ENCODE peak calls at places on chromosomes 6 and 20, in seven cellular contexts. N, K, Y, E, G, Q and Z are unnamed samples.

GRCh38 chr20:43681991-43682410 is 15.1 kb downstream of the MYBL2 start:
- DNase-seq in K (peak), Q (no peak), G (peak), E (no peak), N (no peak), Y (peak), Z (no peak)

GRCh38 chr6:53048431-53049195 is 16.6 kb upstream of the FBXO9 start:
- DNase-seq in Y (no peak), N (peak), G (peak), K (no peak), Q (no peak), E (peak), Z (no peak)

GRCh38 chr20:31972481-31973386 is 4.8 kb downstream of the XKR7 start:
- DNase-seq in G (no peak), K (no peak), N (peak), Q (no peak), E (no peak), Y (no peak), Z (peak)

GRCh38 chr6:119071576-119071975 is 6.9 kb downstream of the FAM184A start:
- DNase-seq in N (no peak), G (no peak), K (no peak), E (no peak), Y (no peak), Q (no peak), Z (no peak)

GRCh38 chr6:11288065-11288464 is 55.6 kb upstream of the NEDD9 start:
- DNase-seq in N (no peak), E (no peak), K (no peak), Q (no peak), G (no peak), Y (no peak), Z (no peak)

GRCh38 chr6:145372671-145373123 is 362.6 kb downstream of the EPM2A start:
- DNase-seq in N (peak), K (no peak), Q (no peak), G (peak), E (no peak), Y (no peak), Z (no peak)

GRCh38 chr6:7341271-7341670 is 28.3 kb upstream of the SSR1 start:
- DNase-seq in E (no peak), G (no peak), Y (no peak), N (no peak), K (no peak), Q (no peak), Z (no peak)

GRCh38 chr6:84618836-84619235 is 145.6 kb downstream of the TBX18 start:
- DNase-seq in Q (no peak), G (no peak), E (peak), K (peak), Y (no peak), N (peak), Z (no peak)

GRCh38 chr20:32509639-32510066 is 75.5 kb downstream of the NOL4L start:
- DNase-seq in G (peak), E (no peak), Y (no peak), N (peak), K (peak), Q (peak), Z (no peak)

GRCh38 chr6:100479180-100480035 is 14.7 kb upstream of the SIM1 start:
- DNase-seq in N (peak), Q (no peak), Y (no peak), K (peak), G (no peak), E (no peak), Z (peak)

GRCh38 chr6:108432792-108433191 is 127.9 kb upstream of the FOXO3 start:
- DNase-seq in N (no peak), Y (no peak), G (no peak), Q (no peak), K (no peak), E (no peak), Z (no peak)

GRCh38 chr6:155117266-155117665 is 122.2 kb downstream of the TIAM2 start:
- DNase-seq in Q (no peak), K (no peak), Y (no peak), N (peak), G (no peak), E (peak), Z (peak)

GRCh38 chr6:67666177-67666964 is 968.7 kb upstream of the ADGRB3 start:
- DNase-seq in E (no peak), N (no peak), Q (no peak), Y (no peak), K (no peak), G (no peak), Z (no peak)

GRCh38 chr20:64247312-64247627 is 8.3 kb upstream of the PCMTD2 start:
- DNase-seq in Q (no peak), Y (no peak), K (peak), E (no peak), G (no peak), N (no peak), Z (no peak)

GRCh38 chr6:21772467-21772866 is 178.9 kb downstream of the SOX4 start:
- DNase-seq in G (no peak), E (no peak), Q (no peak), Y (no peak), K (no peak), N (no peak), Z (no peak)

GRCh38 chr6:142048593-142048980 is 84.1 kb upstream of the GJE1 start:
- DNase-seq in N (no peak), E (no peak), Y (no peak), Q (no peak), K (no peak), G (no peak), Z (no peak)

GRCh38 chr20:35673884-35674283 is 9.2 kb upstream of the CPNE1 start:
- DNase-seq in G (no peak), Q (no peak), Y (no peak), N (no peak), K (no peak), E (no peak), Z (no peak)

GRCh38 chr20:37901667-37902503 is 1.0 kb upstream of the VSTM2L start:
- DNase-seq in N (peak), Y (peak), Q (peak), E (no peak), G (no peak), K (peak), Z (peak)